ENCODE peak calls at places on chromosomes 11 and 22, in nine cellular contexts. G, K, S, P, I, B, N, O and X are unnamed samples.

GRCh38 chr11:100719809-100720221 is 32.7 kb downstream of the ARHGAP42 start:
- DNase-seq in O (peak), G (peak), K (peak), S (peak), I (no peak), B (no peak), P (peak), N (peak), X (peak)

GRCh38 chr11:70612459-70613141 is 214.3 kb downstream of the CTTN start:
- DNase-seq in K (peak), P (no peak), B (no peak), N (no peak), I (no peak), O (no peak), S (no peak), G (no peak), X (no peak)

GRCh38 chr11:122441702-122442092 is 213.8 kb upstream of the UBASH3B start:
- DNase-seq in O (no peak), N (no peak), P (no peak), B (no peak), G (no peak), I (no peak), S (no peak), K (no peak), X (no peak)

GRCh38 chr11:34650528-34650927 is 29.6 kb downstream of the EHF start:
- DNase-seq in B (peak), G (no peak), I (peak), O (no peak), N (no peak), P (no peak), K (peak), S (peak), X (peak)

GRCh38 chr11:93974759-93975158 is 46.4 kb upstream of the HEPHL1 start:
- DNase-seq in K (no peak), S (no peak), O (no peak), I (no peak), N (no peak), G (no peak), B (no peak), P (no peak), X (no peak)

GRCh38 chr11:31817054-31817620 is 6.0 kb upstream of the PAX6 start:
- DNase-seq in S (no peak), P (no peak), O (no peak), K (no peak), N (no peak), I (no peak), B (no peak), G (no peak), X (no peak)

GRCh38 chr11:65429724-65430405 is 7.3 kb downstream of the NEAT1 start:
- DNase-seq in I (peak), G (peak), P (peak), B (no peak), S (peak), O (no peak), N (no peak), K (peak), X (no peak)

GRCh38 chr22:45310331-45311032 is 748 bp downstream of the FAM118A start:
- DNase-seq in K (no peak), N (no peak), P (no peak), O (no peak), B (no peak), G (no peak), I (no peak), S (no peak), X (no peak)

GRCh38 chr11:128653828-128654231 is 40.0 kb upstream of the FLI1 start:
- DNase-seq in G (peak), B (no peak), N (no peak), I (no peak), O (no peak), K (peak), S (peak), P (no peak), X (peak)

GRCh38 chr22:48135641-48136040 is 1373.2 kb downstream of the TBC1D22A start:
- DNase-seq in P (no peak), K (no peak), B (no peak), O (no peak), G (no peak), I (no peak), N (no peak), S (no peak), X (no peak)

GRCh38 chr11:111938687-111939160 is 1.6 kb downstream of the DIXDC1 start:
- DNase-seq in N (peak), O (no peak), S (peak), B (no peak), P (no peak), G (no peak), K (peak), I (peak), X (peak)

GRCh38 chr11:134624166-134624920 is 212.3 kb upstream of the B3GAT1 start:
- DNase-seq in S (no peak), I (no peak), B (no peak), G (no peak), O (no peak), P (no peak), N (no peak), K (no peak), X (no peak)

GRCh38 chr11:69361466-69361865 is 67.5 kb downstream of the MYEOV start:
- DNase-seq in K (no peak), S (no peak), O (no peak), N (no peak), G (no peak), I (no peak), B (no peak), P (no peak), X (no peak)

GRCh38 chr11:40537734-40538133 is 921.7 kb downstream of the LRRC4C start:
- DNase-seq in N (no peak), P (no peak), B (no peak), I (no peak), K (no peak), O (no peak), G (no peak), S (no peak), X (no peak)

GRCh38 chr11:102924851-102925380 is 30.6 kb downstream of the MMP13 start:
- DNase-seq in B (no peak), G (no peak), P (no peak), I (no peak), O (no peak), K (no peak), S (peak), N (peak), X (no peak)

GRCh38 chr11:102831128-102831708 is 12.2 kb downstream of the MMP3 start:
- DNase-seq in G (peak), S (peak), O (no peak), P (no peak), N (peak), I (peak), B (no peak), K (peak), X (no peak)

GRCh38 chr11:110921742-110922200 is 209.5 kb upstream of the ARHGAP20 start:
- DNase-seq in B (no peak), K (peak), S (peak), P (peak), O (no peak), G (no peak), I (no peak), N (no peak), X (peak)

GRCh38 chr11:74090701-74091100 is 80.1 kb downstream of the C2CD3 start:
- DNase-seq in N (no peak), S (no peak), K (peak), G (no peak), I (no peak), O (no peak), B (no peak), P (no peak), X (no peak)

GRCh38 chr11:65530157-65530496 is 5.2 kb downstream of the SCYL1 start:
- DNase-seq in N (no peak), K (no peak), G (no peak), S (no peak), P (no peak), B (no peak), O (no peak), I (no peak), X (no peak)

GRCh38 chr22:20964799-20965103 is 2.3 kb upstream of the AIFM3 start:
- DNase-seq in S (no peak), K (no peak), O (no peak), P (no peak), B (no peak), G (no peak), N (no peak), I (no peak), X (no peak)

GRCh38 chr11:9974375-9974774 is 310.5 kb downstream of the SWAP70 start:
- DNase-seq in I (no peak), B (no peak), G (no peak), S (no peak), O (no peak), N (no peak), K (no peak), P (no peak), X (no peak)

GRCh38 chr11:47184711-47185304 is 1.4 kb downstream of the PACSIN3 start:
- DNase-seq in G (peak), B (no peak), S (no peak), N (no peak), I (no peak), P (no peak), K (no peak), O (no peak), X (no peak)
- H3K4me3 ChIP-seq in G (peak), B (no peak), S (peak), N (peak), I (no peak), P (peak), K (peak), O (peak), X (peak)

DNA sequence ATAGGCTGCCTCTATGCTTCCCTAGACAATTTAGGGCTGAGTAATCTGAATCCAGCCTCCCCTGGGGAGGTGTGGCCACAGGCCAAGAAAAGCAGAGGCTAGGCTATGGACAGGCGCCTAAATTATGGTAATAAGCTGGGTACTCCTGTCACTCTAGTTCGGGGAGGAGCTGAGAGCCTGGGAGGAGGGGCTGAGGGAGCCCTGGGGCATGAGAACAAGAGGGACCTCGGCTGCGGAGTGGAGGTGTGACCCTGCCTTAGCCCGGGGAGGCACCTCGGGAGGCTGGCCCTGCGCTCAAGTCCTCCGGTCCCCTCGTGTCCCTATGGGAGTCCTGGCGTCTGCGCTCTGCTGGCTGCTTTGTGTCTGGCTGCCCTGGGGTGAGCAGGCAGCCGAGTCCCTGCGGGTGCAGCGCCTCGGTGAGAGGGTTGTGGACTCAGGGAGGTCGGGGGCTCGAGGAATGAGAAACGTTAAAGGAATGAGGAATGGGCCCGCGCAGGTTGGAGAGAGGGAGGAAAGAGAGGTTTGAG is at the start of gene OTOG:
- DNase-seq in O (no peak), S (no peak), G (no peak), I (no peak), B (no peak), N (no peak), K (peak), P (no peak), X (no peak)
- H3K4me3 ChIP-seq in O (no peak), S (no peak), G (no peak), I (no peak), B (no peak), N (no peak), K (no peak), P (no peak), X (no peak)

GRCh38 chr11:117045196-117045595 is 53.0 kb downstream of the SIK3 start:
- DNase-seq in P (no peak), K (peak), I (no peak), O (no peak), B (no peak), S (peak), G (no peak), N (peak), X (peak)
- H3K4me3 ChIP-seq in P (no peak), K (no peak), I (no peak), O (no peak), B (no peak), S (no peak), G (peak), N (peak), X (no peak)

GRCh38 chr11:116540645-116541044 is 232.1 kb downstream of the BUD13 start:
- DNase-seq in G (no peak), S (no peak), N (no peak), P (no peak), O (no peak), K (no peak), B (no peak), I (no peak), X (no peak)

GRCh38 chr11:116542386-116542785 is 230.4 kb downstream of the BUD13 start:
- DNase-seq in S (no peak), P (no peak), N (no peak), O (no peak), G (no peak), K (no peak), I (no peak), B (no peak), X (no peak)

GRCh38 chr11:116543099-116543498 is 229.7 kb downstream of the BUD13 start:
- DNase-seq in N (no peak), K (no peak), B (no peak), O (no peak), S (no peak), G (no peak), I (no peak), P (no peak), X (no peak)

GRCh38 chr11:116540019-116540418 is 232.8 kb downstream of the BUD13 start:
- DNase-seq in B (no peak), I (no peak), O (no peak), S (no peak), K (no peak), N (no peak), G (no peak), P (no peak), X (no peak)

GRCh38 chr11:116541460-116541859 is 231.3 kb downstream of the BUD13 start:
- DNase-seq in I (peak), K (no peak), P (no peak), G (no peak), O (no peak), N (no peak), S (no peak), B (no peak), X (no peak)
- H3K4me3 ChIP-seq in I (no peak), K (no peak), P (no peak), G (no peak), O (no peak), N (no peak), S (no peak), B (no peak), X (no peak)

GRCh38 chr11:12404461-12404860 is 27.1 kb downstream of the PARVA start:
- DNase-seq in I (no peak), P (peak), B (no peak), S (no peak), O (no peak), N (no peak), K (no peak), G (no peak), X (no peak)
- H3K4me3 ChIP-seq in I (no peak), P (no peak), B (no peak), S (no peak), O (no peak), N (no peak), K (no peak), G (no peak), X (no peak)